ENCODE peak calls at places on chromosomes 11 and 22, in six cellular contexts. I is amniotic stem cell; Y is activated naive CD4-positive, alpha-beta T cell treated with anti-CD3 and anti-CD28 coated beads, Interleukin-2, amount 50 U/mL, for 72 hours; W is endothelial cell; J is H9; N is non-pigmented ciliary epithelial cell. X is an unnamed sample.

GRCh38 chr11:34809191-34810106 is 106.7 kb downstream of the APIP start:
- DNase-seq in I (no peak), Y (no peak), W (peak; percentile 12), J (no peak), N (peak; percentile 4), X (no peak)

GRCh38 chr11:36953986-36954385 is 355.9 kb upstream of the RAG2 start:
- DNase-seq in I (no peak), Y (no peak), W (no peak), J (no peak), N (no peak), X (no peak)

GRCh38 chr11:13462311-13462927 is 603 bp downstream of the BTBD10 start:
- DNase-seq in I (no peak), Y (peak; percentile 64), W (peak; percentile 73), J (peak; percentile 84), N (no peak), X (no peak)

GRCh38 chr11:114438303-114438702 is 964 bp upstream of the REXO2 start:
- DNase-seq in I (no peak), Y (no peak), W (peak; percentile 8), J (peak; percentile 39), N (no peak), X (no peak)

GRCh38 chr11:101583180-101584128 is at the start of gene TRPC6:
- DNase-seq in I (no peak), Y (no peak), W (peak; percentile 35), J (peak; percentile 78), N (no peak), X (no peak)

GRCh38 chr11:34926101-34926830 is 9.8 kb downstream of the PDHX start:
- DNase-seq in I (peak; percentile 21), Y (peak; percentile 14), W (peak; percentile 11), J (no peak), N (no peak), X (no peak)

GRCh38 chr11:74175923-74176322 is 4.8 kb downstream of the PPME1 start:
- DNase-seq in I (no peak), Y (no peak), W (no peak), J (no peak), N (no peak), X (no peak)

GRCh38 chr22:29712119-29712518 is 7.7 kb upstream of the CABP7 start:
- DNase-seq in I (no peak), Y (no peak), W (no peak), J (no peak), N (no peak), X (no peak)

GRCh38 chr11:794013-794765 is 3.9 kb downstream of the SLC25A22 start:
- DNase-seq in I (no peak), Y (no peak), W (no peak), J (no peak), N (no peak), X (no peak)

GRCh38 chr11:28400236-28401100 is 292.3 kb downstream of the METTL15 start:
- DNase-seq in I (no peak), Y (no peak), W (no peak), J (no peak), N (peak; percentile 75), X (peak; percentile 36)

GRCh38 chr11:105152556-105152955 is 13.0 kb upstream of the CARD18 start:
- DNase-seq in I (no peak), Y (no peak), W (no peak), J (no peak), N (no peak), X (no peak)

GRCh38 chr22:30453731-30454510 is 17.9 kb downstream of the SEC14L3 start:
- DNase-seq in I (no peak), Y (peak; percentile 31), W (peak; percentile 30), J (no peak), N (no peak), X (no peak)

GRCh38 chr11:36447947-36448346 is 62.1 kb downstream of the TRAF6 start:
- DNase-seq in I (no peak), Y (no peak), W (no peak), J (no peak), N (no peak), X (no peak)

GRCh38 chr11:43681543-43681942 is 1.0 kb downstream of the HSD17B12 start:
- DNase-seq in I (no peak), Y (no peak), W (no peak), J (no peak), N (no peak), X (no peak)

GRCh38 chr11:8233691-8234424 is 29.8 kb downstream of the LMO1 start:
- DNase-seq in I (no peak), Y (no peak), W (no peak), J (no peak), N (peak; percentile 18), X (no peak)

GRCh38 chr11:134517115-134517514 is 105.1 kb upstream of the B3GAT1 start:
- DNase-seq in I (no peak), Y (no peak), W (no peak), J (no peak), N (no peak), X (no peak)

GRCh38 chr11:117011541-117011908 is 86.7 kb downstream of the SIK3 start:
- DNase-seq in I (no peak), Y (no peak), W (no peak), J (no peak), N (no peak), X (no peak)

GRCh38 chr22:32701021-32701420 is 100.5 kb upstream of the TIMP3 start:
- DNase-seq in I (no peak), Y (no peak), W (no peak), J (no peak), N (no peak), X (no peak)

GRCh38 chr22:28923826-28924732 is 40.7 kb downstream of the ZNRF3 start:
- DNase-seq in I (no peak), Y (no peak), W (no peak), J (no peak), N (no peak), X (no peak)

GRCh38 chr11:78131956-78132355 is 7.5 kb downstream of the ALG8 start:
- DNase-seq in I (peak; percentile 54), Y (no peak), W (no peak), J (no peak), N (no peak), X (no peak)

GRCh38 chr22:31177420-31178162 is 17.6 kb downstream of the RNF185 start:
- DNase-seq in I (peak; percentile 61), Y (no peak), W (no peak), J (no peak), N (peak; percentile 90), X (peak; percentile 65)

GRCh38 chr11:123454060-123454651 is 24.1 kb downstream of the GRAMD1B start:
- DNase-seq in I (no peak), Y (peak; percentile 70), W (peak; percentile 9), J (no peak), N (no peak), X (no peak)

GRCh38 chr11:66443602-66444001 is 5.0 kb upstream of the MRPL11 start:
- DNase-seq in I (peak; percentile 16), Y (no peak), W (no peak), J (no peak), N (no peak), X (peak; percentile 39)

GRCh38 chr11:68213135-68213515 is at the start of gene KMT5B:
- DNase-seq in I (peak; percentile 21), Y (peak; percentile 64), W (no peak), J (no peak), N (no peak), X (peak; percentile 44)

GRCh38 chr22:17121235-17122195 is at the start of gene TMEM121B:
- DNase-seq in I (no peak), Y (no peak), W (peak; percentile 89), J (peak; percentile 95), N (no peak), X (peak; percentile 1)

GRCh38 chr11:102462610-102463009 is 10.0 kb upstream of the TMEM123 start:
- DNase-seq in I (no peak), Y (no peak), W (no peak), J (no peak), N (no peak), X (no peak)

GRCh38 chr22:32533265-32534068 is 58.9 kb downstream of the FBXO7 start:
- DNase-seq in I (no peak), Y (no peak), W (no peak), J (no peak), N (no peak), X (no peak)

GRCh38 chr11:59678118-59678812 is 9.4 kb upstream of the PATL1 start:
- DNase-seq in I (no peak), Y (no peak), W (no peak), J (no peak), N (no peak), X (no peak)

GRCh38 chr11:74989269-74989655 is 529 bp downstream of the NEU3 start:
- DNase-seq in I (no peak), Y (peak; percentile 5), W (no peak), J (no peak), N (no peak), X (no peak)

GRCh38 chr11:67397986-67398660 is 3.5 kb downstream of the PPP1CA start:
- DNase-seq in I (no peak), Y (no peak), W (no peak), J (no peak), N (no peak), X (no peak)

GRCh38 chr11:109783017-109783416 is 310.2 kb upstream of the ZC3H12C start:
- DNase-seq in I (no peak), Y (no peak), W (no peak), J (no peak), N (no peak), X (no peak)

GRCh38 chr11:32154275-32154674 is 63.4 kb downstream of the RCN1 start:
- DNase-seq in I (no peak), Y (no peak), W (no peak), J (no peak), N (no peak), X (no peak)

GRCh38 chr11:7520981-7521487 is 7.2 kb downstream of the PPFIBP2 start:
- DNase-seq in I (no peak), Y (no peak), W (no peak), J (no peak), N (no peak), X (no peak)

GRCh38 chr11:2578006-2578933 is 121.5 kb downstream of the KCNQ1OT1 start:
- DNase-seq in I (no peak), Y (no peak), W (no peak), J (peak; percentile 21), N (no peak), X (no peak)

GRCh38 chr11:71962428-71963038 is 33.7 kb downstream of the RNF121 start:
- DNase-seq in I (no peak), Y (no peak), W (no peak), J (no peak), N (no peak), X (no peak)

GRCh38 chr11:86244063-86244521 is 461 bp upstream of the EED start:
- DNase-seq in I (peak; percentile 71), Y (no peak), W (peak; percentile 84), J (peak; percentile 89), N (peak; percentile 32), X (peak; percentile 66)